ENCODE peak calls at places on chromosome 22, in eight cellular contexts. B is fibroblast of lung; I is uterus; N is thyroid gland; V is CD4-positive, alpha-beta T cell; E is astrocyte of the spinal cord; G is HFFc6; C is psoas muscle. T is an unnamed sample.

GRCh38 chr22:47124451-47124881 is 362.0 kb downstream of the TBC1D22A start:
- DNase-seq in B (no peak), V (no peak), E (no peak), C (no peak), G (no peak), N (no peak), I (no peak), T (no peak)

GRCh38 chr22:40485813-40486610 is 115.6 kb downstream of the SGSM3 start:
- DNase-seq in N (peak), B (peak), G (no peak), E (peak), C (peak), V (no peak), I (no peak), T (no peak)

GRCh38 chr22:38705235-38706100 is at the start of gene GTPBP1:
- DNase-seq in E (peak), C (peak), B (peak), N (peak), G (peak), V (peak), I (peak), T (peak)

GRCh38 chr22:43427296-43428004 is 15.6 kb downstream of the MPPED1 start:
- DNase-seq in C (no peak), N (no peak), E (no peak), V (no peak), G (no peak), B (no peak), I (no peak), T (no peak)

GRCh38 chr22:35457729-35458546 is 58.0 kb downstream of the MCM5 start:
- DNase-seq in E (no peak), B (no peak), V (no peak), I (no peak), G (no peak), N (no peak), C (no peak), T (no peak)

GRCh38 chr22:36913431-36914382 is at the start of gene CSF2RB:
- DNase-seq in B (no peak), E (no peak), I (no peak), C (peak), V (no peak), N (no peak), G (no peak), T (no peak)

GRCh38 chr22:42269407-42270177 is 861 bp downstream of the TCF20 start:
- DNase-seq in B (no peak), C (no peak), I (peak), G (no peak), E (no peak), N (peak), V (peak), T (peak)

GRCh38 chr22:41022470-41023298 is 69.7 kb upstream of the EP300 start:
- DNase-seq in V (peak), N (peak), E (peak), B (peak), C (peak), I (peak), G (peak), T (peak)

GRCh38 chr22:35921777-35922176 is 106.8 kb downstream of the RBFOX2 start:
- DNase-seq in V (no peak), C (peak), B (peak), N (peak), G (peak), E (peak), I (peak), T (no peak)

GRCh38 chr22:39949964-39950737 is 10.0 kb upstream of the TMA7B start:
- DNase-seq in B (no peak), I (no peak), C (no peak), G (no peak), N (no peak), V (no peak), E (no peak), T (no peak)

GRCh38 chr22:26174280-26174679 is 5.0 kb downstream of the SEZ6L start:
- DNase-seq in N (no peak), G (peak), V (no peak), B (no peak), E (no peak), C (no peak), I (no peak), T (no peak)

GRCh38 chr22:42758929-42759629 is 38.4 kb upstream of the A4GALT start:
- DNase-seq in I (no peak), E (peak), C (no peak), V (no peak), B (peak), N (no peak), G (no peak), T (no peak)

GRCh38 chr22:37739000-37739399 is 42.2 kb downstream of the TRIOBP start:
- DNase-seq in I (peak), B (peak), N (peak), V (no peak), G (no peak), E (no peak), C (peak), T (no peak)

GRCh38 chr22:29037340-29037932 is 24.2 kb downstream of the C22orf31 start:
- DNase-seq in I (no peak), B (no peak), E (peak), V (no peak), N (no peak), G (no peak), C (no peak), T (no peak)

GRCh38 chr22:24153353-24153752 is 27.9 kb upstream of the SUSD2 start:
- DNase-seq in I (no peak), C (no peak), E (no peak), V (peak), N (peak), G (peak), B (peak), T (peak)

GRCh38 chr22:26314656-26315055 is 114.4 kb upstream of the ASPHD2 start:
- DNase-seq in E (no peak), G (no peak), V (no peak), B (no peak), N (no peak), C (no peak), I (no peak), T (no peak)

GRCh38 chr22:36587289-36588154 is 58.6 kb upstream of the EIF3D start:
- DNase-seq in V (no peak), E (peak), N (no peak), G (peak), B (peak), C (no peak), I (no peak), T (no peak)

GRCh38 chr22:40265783-40266182 is 80.5 kb upstream of the ADSL start:
- DNase-seq in G (no peak), E (no peak), V (no peak), I (no peak), C (no peak), B (no peak), N (no peak), T (no peak)

GRCh38 chr22:37818397-37819099 is 4.6 kb upstream of the GALR3 start:
- DNase-seq in B (peak), V (peak), I (no peak), N (peak), G (peak), E (peak), C (peak), T (peak)

GRCh38 chr22:30640361-30640760 is 4.8 kb downstream of the SLC35E4 start:
- DNase-seq in V (no peak), C (no peak), B (no peak), G (no peak), I (no peak), E (no peak), N (no peak), T (no peak)

GRCh38 chr22:30634477-30635233 is 926 bp upstream of the SLC35E4 start:
- DNase-seq in B (peak), C (peak), G (peak), E (peak), N (peak), I (peak), V (peak), T (peak)

GRCh38 chr22:30637701-30638114 is 2.1 kb downstream of the SLC35E4 start:
- DNase-seq in E (no peak), V (no peak), G (no peak), C (no peak), N (no peak), I (no peak), B (peak), T (no peak)

GRCh38 chr22:30636226-30637077 is 871 bp downstream of the SLC35E4 start:
- DNase-seq in N (peak), V (no peak), B (peak), I (peak), C (peak), E (peak), G (no peak), T (peak)

GRCh38 chr22:30635273-30636225 is at the start of gene SLC35E4:
- DNase-seq in C (peak), E (peak), B (peak), V (peak), I (peak), G (peak), N (peak), T (peak)
- TF ChIP-seq CTCF in C (peak), E (peak), B (peak), V (no peak), I (peak), G (peak), N (no peak), T (no peak)

GRCh38 chr22:27616033-27616432 is 185.5 kb downstream of the MN1 start:
- DNase-seq in E (no peak), I (no peak), V (no peak), N (no peak), C (no peak), G (no peak), B (no peak), T (no peak)

GRCh38 chr22:27620367-27621154 is 181.0 kb downstream of the MN1 start:
- DNase-seq in E (no peak), G (no peak), C (no peak), B (no peak), N (no peak), I (no peak), V (no peak), T (no peak)

GRCh38 chr22:27614291-27615007 is 187.1 kb downstream of the MN1 start:
- DNase-seq in B (no peak), G (no peak), E (no peak), V (no peak), I (no peak), C (no peak), N (no peak), T (no peak)

GRCh38 chr22:27615408-27615807 is 186.1 kb downstream of the MN1 start:
- DNase-seq in B (no peak), V (no peak), C (no peak), G (no peak), E (no peak), N (no peak), I (no peak), T (no peak)

DNA sequence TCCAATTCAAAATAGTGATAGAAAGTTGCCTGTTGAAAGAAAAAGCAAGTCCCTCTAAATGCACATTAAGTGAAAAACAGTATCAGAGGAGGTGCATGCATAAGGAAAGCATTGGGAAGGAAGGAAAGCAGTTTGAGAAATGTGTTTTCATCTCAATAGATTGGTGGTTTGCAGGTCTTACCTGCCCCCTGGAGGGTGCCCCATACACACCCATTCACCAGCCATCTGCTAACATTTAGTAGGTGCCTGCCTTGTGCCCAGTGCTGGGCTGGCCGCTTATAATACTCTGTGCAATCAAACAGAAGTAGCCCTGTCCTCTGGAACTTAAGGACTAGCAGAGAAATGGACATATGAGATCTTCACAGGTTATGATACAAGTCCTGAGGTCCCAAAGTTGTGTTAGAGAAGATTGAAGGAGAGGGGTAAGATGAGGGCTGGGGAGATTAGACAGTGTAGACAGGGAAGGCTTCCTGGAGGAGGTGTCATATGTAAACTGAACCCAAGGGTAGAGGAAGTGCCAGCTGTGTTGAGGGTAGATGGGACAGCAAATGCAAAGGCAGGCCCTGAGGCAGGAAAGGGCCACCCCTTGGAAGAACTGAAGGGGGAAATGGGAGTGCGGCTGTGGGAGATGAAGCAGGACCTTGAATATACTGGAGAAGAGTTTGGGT is 184.2 kb downstream of the MN1 start:
- DNase-seq in E (no peak), V (no peak), C (no peak), N (no peak), B (no peak), G (no peak), I (no peak), T (no peak)
- TF ChIP-seq CTCF in E (peak), V (no peak), C (no peak), N (no peak), B (no peak), G (peak), I (no peak), T (no peak)

GRCh38 chr22:21606775-21607174 is 23.0 kb downstream of the YDJC start:
- DNase-seq in G (no peak), N (no peak), C (no peak), I (no peak), B (no peak), E (no peak), V (no peak), T (no peak)

GRCh38 chr22:21612858-21613257 is 17.0 kb downstream of the YDJC start:
- DNase-seq in B (no peak), G (no peak), I (no peak), E (no peak), V (no peak), C (no peak), N (no peak), T (no peak)

GRCh38 chr22:21613553-21614233 is 16.1 kb downstream of the YDJC start:
- DNase-seq in V (no peak), N (no peak), G (no peak), E (no peak), B (no peak), C (no peak), I (no peak), T (no peak)

GRCh38 chr22:21615731-21616130 is 14.1 kb downstream of the YDJC start:
- DNase-seq in V (no peak), C (no peak), G (no peak), N (no peak), E (no peak), I (no peak), B (no peak), T (no peak)

DNA sequence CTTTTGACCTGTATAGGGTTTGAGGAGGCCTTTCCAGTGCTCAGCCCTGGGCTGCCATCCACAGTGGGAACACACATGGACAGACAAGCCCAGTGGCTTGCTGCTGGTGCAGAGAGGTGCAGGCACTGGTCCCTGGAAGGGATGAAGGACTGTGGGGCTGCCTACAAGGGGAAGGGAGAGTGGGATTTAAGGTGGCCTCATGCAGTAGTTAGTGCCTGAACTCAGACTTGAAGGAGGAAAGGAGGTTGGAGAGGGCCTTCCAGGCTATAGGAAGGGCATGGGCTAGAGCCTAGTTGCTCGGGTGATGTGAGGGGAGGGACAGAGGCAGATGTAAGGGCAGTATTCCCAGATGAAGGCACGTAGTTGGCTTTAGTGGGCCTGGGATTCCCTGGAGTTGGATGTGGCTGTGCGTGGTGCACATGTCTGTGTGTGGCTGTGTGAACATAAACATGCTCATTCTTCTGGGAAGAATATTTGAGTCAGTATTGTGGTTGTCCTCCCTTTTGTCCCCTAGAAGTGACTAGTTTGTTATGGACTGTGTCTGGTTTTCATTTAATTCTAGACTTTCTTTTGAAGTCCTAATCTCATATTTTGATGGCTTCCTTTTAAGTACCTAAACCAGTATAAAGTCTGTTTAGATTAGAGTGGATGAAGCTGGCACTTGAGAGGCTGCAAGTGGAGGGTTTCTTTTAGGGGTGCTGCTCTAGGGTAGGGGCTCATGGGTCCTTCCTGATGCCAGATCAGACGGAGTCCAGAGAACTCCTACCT is 18.4 kb downstream of the YDJC start:
- DNase-seq in G (no peak), B (no peak), I (no peak), N (no peak), C (no peak), E (no peak), V (no peak), T (no peak)
- TF ChIP-seq CTCF in G (no peak), B (no peak), I (no peak), N (no peak), C (no peak), E (no peak), V (no peak), T (no peak)

GRCh38 chr22:45163417-45164216 is at the start of gene NUP50:
- DNase-seq in E (peak), I (peak), N (peak), B (peak), G (peak), C (peak), V (peak), T (peak)
- TF ChIP-seq CTCF in E (no peak), I (no peak), N (no peak), B (peak), G (no peak), C (peak), V (no peak), T (no peak)

GRCh38 chr22:32204211-32204855 is 540 bp downstream of the RFPL2 start:
- DNase-seq in E (no peak), G (no peak), C (no peak), I (no peak), V (no peak), N (peak), B (no peak), T (no peak)

GRCh38 chr22:32205974-32206773 is 1.3 kb upstream of the RFPL2 start:
- DNase-seq in C (no peak), B (no peak), I (no peak), V (no peak), G (no peak), E (no peak), N (no peak), T (no peak)

GRCh38 chr22:32206774-32207758 is 2.2 kb upstream of the RFPL2 start:
- DNase-seq in V (no peak), E (peak), C (no peak), I (no peak), B (peak), N (no peak), G (no peak), T (no peak)

GRCh38 chr22:32203181-32204105 is 1.4 kb downstream of the RFPL2 start:
- DNase-seq in C (no peak), N (no peak), E (no peak), I (no peak), V (no peak), G (no peak), B (no peak), T (no peak)

DNA sequence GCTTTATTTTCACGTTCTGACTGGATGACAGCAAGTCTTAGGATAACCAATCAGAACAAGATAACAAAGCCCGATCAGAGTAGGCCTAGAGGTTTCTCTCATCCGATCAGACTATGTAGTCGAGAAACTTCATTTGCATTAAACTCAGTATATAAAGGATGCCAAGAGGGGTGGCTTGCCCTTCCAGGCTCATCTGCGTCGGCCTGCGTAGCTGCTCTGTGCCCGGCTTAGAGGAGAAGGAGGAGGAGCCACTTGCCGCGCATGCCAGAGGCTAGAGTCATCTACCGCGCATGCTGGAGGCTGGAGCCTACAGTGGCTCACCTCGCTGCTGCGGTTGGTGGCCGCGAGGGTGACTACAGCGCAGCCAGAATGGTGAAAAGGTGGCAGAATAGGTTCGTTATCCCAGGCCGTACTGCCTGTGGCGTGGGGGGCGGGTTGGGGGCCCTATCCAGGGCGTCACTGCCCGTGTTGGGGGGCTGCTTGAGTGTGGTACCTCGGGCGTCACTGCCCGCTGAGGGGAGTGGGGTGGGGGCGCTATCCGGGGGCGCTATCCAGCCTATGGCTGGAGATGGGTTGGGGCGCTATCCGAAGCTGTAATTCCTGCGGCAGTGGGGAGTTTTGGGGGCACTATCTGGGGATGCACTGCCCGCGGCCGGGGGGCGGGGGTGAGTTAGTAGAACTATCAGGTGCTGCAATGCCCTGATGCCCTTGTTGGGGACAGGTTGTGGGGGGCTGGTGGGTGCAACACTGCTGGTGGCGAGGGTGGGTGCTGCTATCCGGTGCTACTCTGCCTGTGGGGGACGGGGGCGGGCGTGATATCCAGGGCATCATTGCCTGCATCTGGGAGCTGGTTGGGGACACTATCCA is at the start of gene RFPL2:
- DNase-seq in B (peak), V (no peak), I (no peak), N (peak), E (peak), G (peak), C (peak), T (no peak)
- TF ChIP-seq CTCF in B (no peak), V (no peak), I (no peak), N (no peak), E (no peak), G (no peak), C (no peak), T (no peak)

T was measured in natural killer cell.